ENCODE peak calls at places on chromosomes 6 and 20, in eight cellular contexts. One of them, this sample, is unnamed.

GRCh38 chr6:158361961-158362634 is 49.8 kb downstream of the TULP4 start:
- DNase-seq in stimulated activated naive B cell treated with anti-CD40 and anti-IgM and Interleukin-4, amounts not matched to agents 10 μg/mL and 1 μg/mL and 100 μg/mL, for 72 hours: no peak
- DNase-seq in HTR-8/SVneo: no peak
- DNase-seq in GM10248: no peak
- DNase-seq in head of caudate nucleus: no peak
- DNase-seq in left ventricle myocardium inferior: no peak
- DNase-seq in astrocyte of the spinal cord: peak; percentile 35
- DNase-seq in K562: no peak
- DNase-seq in this sample: no peak

GRCh38 chr20:46402236-46402886 is 4.1 kb downstream of the ELMO2 start:
- DNase-seq in astrocyte of the spinal cord: peak; percentile 8
- DNase-seq in stimulated activated naive B cell treated with anti-CD40 and anti-IgM and Interleukin-4, amounts not matched to agents 10 μg/mL and 1 μg/mL and 100 μg/mL, for 72 hours: no peak
- DNase-seq in left ventricle myocardium inferior: no peak
- DNase-seq in HTR-8/SVneo: no peak
- DNase-seq in K562: no peak
- DNase-seq in head of caudate nucleus: peak; percentile 68
- DNase-seq in GM10248: no peak
- DNase-seq in this sample: no peak

GRCh38 chr20:3380228-3381070 is 27.0 kb downstream of the DNAAF9 start:
- DNase-seq in left ventricle myocardium inferior: no peak
- DNase-seq in stimulated activated naive B cell treated with anti-CD40 and anti-IgM and Interleukin-4, amounts not matched to agents 10 μg/mL and 1 μg/mL and 100 μg/mL, for 72 hours: no peak
- DNase-seq in GM10248: no peak
- DNase-seq in K562: no peak
- DNase-seq in HTR-8/SVneo: no peak
- DNase-seq in astrocyte of the spinal cord: no peak
- DNase-seq in head of caudate nucleus: peak; percentile 25
- DNase-seq in this sample: no peak

GRCh38 chr20:18662279-18662678 is 74.4 kb downstream of the DTD1 start:
- DNase-seq in left ventricle myocardium inferior: no peak
- DNase-seq in GM10248: peak; percentile 31
- DNase-seq in HTR-8/SVneo: no peak
- DNase-seq in K562: no peak
- DNase-seq in astrocyte of the spinal cord: no peak
- DNase-seq in head of caudate nucleus: no peak
- DNase-seq in stimulated activated naive B cell treated with anti-CD40 and anti-IgM and Interleukin-4, amounts not matched to agents 10 μg/mL and 1 μg/mL and 100 μg/mL, for 72 hours: no peak
- DNase-seq in this sample: no peak

GRCh38 chr20:59328071-59328470 is 27.7 kb downstream of the EDN3 start:
- DNase-seq in head of caudate nucleus: no peak
- DNase-seq in astrocyte of the spinal cord: no peak
- DNase-seq in stimulated activated naive B cell treated with anti-CD40 and anti-IgM and Interleukin-4, amounts not matched to agents 10 μg/mL and 1 μg/mL and 100 μg/mL, for 72 hours: no peak
- DNase-seq in left ventricle myocardium inferior: no peak
- DNase-seq in GM10248: no peak
- DNase-seq in HTR-8/SVneo: no peak
- DNase-seq in K562: no peak
- DNase-seq in this sample: no peak

GRCh38 chr6:30101423-30101938 is 11.4 kb downstream of the TRIM31 start:
- DNase-seq in K562: no peak
- DNase-seq in left ventricle myocardium inferior: no peak
- DNase-seq in stimulated activated naive B cell treated with anti-CD40 and anti-IgM and Interleukin-4, amounts not matched to agents 10 μg/mL and 1 μg/mL and 100 μg/mL, for 72 hours: no peak
- DNase-seq in GM10248: peak; percentile 31
- DNase-seq in astrocyte of the spinal cord: no peak
- DNase-seq in HTR-8/SVneo: no peak
- DNase-seq in head of caudate nucleus: no peak
- DNase-seq in this sample: no peak

GRCh38 chr6:122838060-122838780 is 49.2 kb downstream of the SMPDL3A start:
- DNase-seq in astrocyte of the spinal cord: peak; percentile 25
- DNase-seq in GM10248: peak; percentile 10
- DNase-seq in HTR-8/SVneo: peak; percentile 12
- DNase-seq in stimulated activated naive B cell treated with anti-CD40 and anti-IgM and Interleukin-4, amounts not matched to agents 10 μg/mL and 1 μg/mL and 100 μg/mL, for 72 hours: no peak
- DNase-seq in K562: no peak
- DNase-seq in head of caudate nucleus: no peak
- DNase-seq in left ventricle myocardium inferior: no peak
- DNase-seq in this sample: no peak

GRCh38 chr6:38522322-38522721 is 117.4 kb downstream of the BTBD9 start:
- DNase-seq in left ventricle myocardium inferior: no peak
- DNase-seq in K562: no peak
- DNase-seq in astrocyte of the spinal cord: peak; percentile 70
- DNase-seq in stimulated activated naive B cell treated with anti-CD40 and anti-IgM and Interleukin-4, amounts not matched to agents 10 μg/mL and 1 μg/mL and 100 μg/mL, for 72 hours: no peak
- DNase-seq in head of caudate nucleus: peak; percentile 21
- DNase-seq in HTR-8/SVneo: no peak
- DNase-seq in GM10248: no peak
- DNase-seq in this sample: no peak

GRCh38 chr6:34657307-34657978 is 39.1 kb downstream of the ILRUN start:
- DNase-seq in K562: peak; percentile 78
- DNase-seq in HTR-8/SVneo: peak; percentile 70
- DNase-seq in left ventricle myocardium inferior: no peak
- DNase-seq in stimulated activated naive B cell treated with anti-CD40 and anti-IgM and Interleukin-4, amounts not matched to agents 10 μg/mL and 1 μg/mL and 100 μg/mL, for 72 hours: no peak
- DNase-seq in head of caudate nucleus: peak; percentile 30
- DNase-seq in GM10248: no peak
- DNase-seq in astrocyte of the spinal cord: peak; percentile 92
- DNase-seq in this sample: no peak

GRCh38 chr6:29531668-29532067 is 27.9 kb downstream of the UBD start:
- DNase-seq in stimulated activated naive B cell treated with anti-CD40 and anti-IgM and Interleukin-4, amounts not matched to agents 10 μg/mL and 1 μg/mL and 100 μg/mL, for 72 hours: no peak
- DNase-seq in head of caudate nucleus: no peak
- DNase-seq in GM10248: peak; percentile 56
- DNase-seq in left ventricle myocardium inferior: no peak
- DNase-seq in astrocyte of the spinal cord: no peak
- DNase-seq in K562: no peak
- DNase-seq in HTR-8/SVneo: peak; percentile 14
- DNase-seq in this sample: no peak

GRCh38 chr6:52293067-52293466 is 8.5 kb upstream of the MCM3 start:
- DNase-seq in GM10248: no peak
- DNase-seq in left ventricle myocardium inferior: no peak
- DNase-seq in head of caudate nucleus: no peak
- DNase-seq in K562: no peak
- DNase-seq in stimulated activated naive B cell treated with anti-CD40 and anti-IgM and Interleukin-4, amounts not matched to agents 10 μg/mL and 1 μg/mL and 100 μg/mL, for 72 hours: no peak
- DNase-seq in astrocyte of the spinal cord: no peak
- DNase-seq in HTR-8/SVneo: no peak
- DNase-seq in this sample: no peak

GRCh38 chr20:50916257-50916656 is 15.0 kb downstream of the ADNP start:
- DNase-seq in left ventricle myocardium inferior: no peak
- DNase-seq in head of caudate nucleus: no peak
- DNase-seq in HTR-8/SVneo: peak; percentile 67
- DNase-seq in K562: peak; percentile 50
- DNase-seq in GM10248: no peak
- DNase-seq in astrocyte of the spinal cord: no peak
- DNase-seq in stimulated activated naive B cell treated with anti-CD40 and anti-IgM and Interleukin-4, amounts not matched to agents 10 μg/mL and 1 μg/mL and 100 μg/mL, for 72 hours: no peak
- DNase-seq in this sample: no peak

GRCh38 chr20:37558779-37559178 is 31.1 kb upstream of the BLCAP start:
- DNase-seq in stimulated activated naive B cell treated with anti-CD40 and anti-IgM and Interleukin-4, amounts not matched to agents 10 μg/mL and 1 μg/mL and 100 μg/mL, for 72 hours: no peak
- DNase-seq in astrocyte of the spinal cord: no peak
- DNase-seq in left ventricle myocardium inferior: no peak
- DNase-seq in GM10248: no peak
- DNase-seq in K562: no peak
- DNase-seq in HTR-8/SVneo: no peak
- DNase-seq in head of caudate nucleus: no peak
- DNase-seq in this sample: no peak

GRCh38 chr20:33654680-33655161 is 7.4 kb upstream of the C20orf144 start:
- DNase-seq in stimulated activated naive B cell treated with anti-CD40 and anti-IgM and Interleukin-4, amounts not matched to agents 10 μg/mL and 1 μg/mL and 100 μg/mL, for 72 hours: no peak
- DNase-seq in head of caudate nucleus: no peak
- DNase-seq in GM10248: no peak
- DNase-seq in HTR-8/SVneo: no peak
- DNase-seq in K562: no peak
- DNase-seq in left ventricle myocardium inferior: peak; percentile 14
- DNase-seq in astrocyte of the spinal cord: no peak
- DNase-seq in this sample: no peak

GRCh38 chr6:127343753-127344659 is 597 bp upstream of the ECHDC1 start:
- DNase-seq in GM10248: no peak
- DNase-seq in K562: peak; percentile 49
- DNase-seq in astrocyte of the spinal cord: peak; percentile 55
- DNase-seq in head of caudate nucleus: no peak
- DNase-seq in HTR-8/SVneo: peak; percentile 9
- DNase-seq in stimulated activated naive B cell treated with anti-CD40 and anti-IgM and Interleukin-4, amounts not matched to agents 10 μg/mL and 1 μg/mL and 100 μg/mL, for 72 hours: no peak
- DNase-seq in left ventricle myocardium inferior: no peak
- DNase-seq in this sample: no peak

GRCh38 chr6:5905431-5906339 is 101.0 kb downstream of the NRN1 start:
- DNase-seq in astrocyte of the spinal cord: peak; percentile 87
- DNase-seq in GM10248: no peak
- DNase-seq in left ventricle myocardium inferior: peak; percentile 80
- DNase-seq in HTR-8/SVneo: no peak
- DNase-seq in K562: no peak
- DNase-seq in stimulated activated naive B cell treated with anti-CD40 and anti-IgM and Interleukin-4, amounts not matched to agents 10 μg/mL and 1 μg/mL and 100 μg/mL, for 72 hours: no peak
- DNase-seq in head of caudate nucleus: peak; percentile 31
- DNase-seq in this sample: peak; percentile 39

GRCh38 chr20:48571945-48572589 is 255.7 kb downstream of the PREX1 start:
- DNase-seq in left ventricle myocardium inferior: no peak
- DNase-seq in GM10248: no peak
- DNase-seq in astrocyte of the spinal cord: no peak
- DNase-seq in head of caudate nucleus: no peak
- DNase-seq in K562: no peak
- DNase-seq in HTR-8/SVneo: no peak
- DNase-seq in stimulated activated naive B cell treated with anti-CD40 and anti-IgM and Interleukin-4, amounts not matched to agents 10 μg/mL and 1 μg/mL and 100 μg/mL, for 72 hours: no peak
- DNase-seq in this sample: no peak

GRCh38 chr6:52964318-52964717 is 30.8 kb downstream of the GSTA4 start:
- DNase-seq in GM10248: no peak
- DNase-seq in HTR-8/SVneo: no peak
- DNase-seq in astrocyte of the spinal cord: no peak
- DNase-seq in left ventricle myocardium inferior: no peak
- DNase-seq in head of caudate nucleus: no peak
- DNase-seq in stimulated activated naive B cell treated with anti-CD40 and anti-IgM and Interleukin-4, amounts not matched to agents 10 μg/mL and 1 μg/mL and 100 μg/mL, for 72 hours: no peak
- DNase-seq in K562: no peak
- DNase-seq in this sample: no peak

GRCh38 chr6:92647630-92648029 is 771.7 kb downstream of the EPHA7 start:
- DNase-seq in left ventricle myocardium inferior: no peak
- DNase-seq in head of caudate nucleus: no peak
- DNase-seq in K562: no peak
- DNase-seq in astrocyte of the spinal cord: no peak
- DNase-seq in HTR-8/SVneo: no peak
- DNase-seq in stimulated activated naive B cell treated with anti-CD40 and anti-IgM and Interleukin-4, amounts not matched to agents 10 μg/mL and 1 μg/mL and 100 μg/mL, for 72 hours: no peak
- DNase-seq in GM10248: no peak
- DNase-seq in this sample: peak; percentile 26

GRCh38 chr6:138987643-138988468 is at the start of gene REPS1:
- DNase-seq in left ventricle myocardium inferior: peak; percentile 91
- DNase-seq in GM10248: peak; percentile 96
- DNase-seq in astrocyte of the spinal cord: peak; percentile 89
- DNase-seq in head of caudate nucleus: peak; percentile 91
- DNase-seq in K562: peak; percentile 94
- DNase-seq in HTR-8/SVneo: peak; percentile 93
- DNase-seq in stimulated activated naive B cell treated with anti-CD40 and anti-IgM and Interleukin-4, amounts not matched to agents 10 μg/mL and 1 μg/mL and 100 μg/mL, for 72 hours: peak; percentile 91
- DNase-seq in this sample: peak; percentile 93

GRCh38 chr20:38843346-38843745 is 37.8 kb downstream of the PPP1R16B start:
- DNase-seq in head of caudate nucleus: no peak
- DNase-seq in astrocyte of the spinal cord: no peak
- DNase-seq in K562: no peak
- DNase-seq in left ventricle myocardium inferior: no peak
- DNase-seq in stimulated activated naive B cell treated with anti-CD40 and anti-IgM and Interleukin-4, amounts not matched to agents 10 μg/mL and 1 μg/mL and 100 μg/mL, for 72 hours: peak; percentile 25
- DNase-seq in GM10248: no peak
- DNase-seq in HTR-8/SVneo: no peak
- DNase-seq in this sample: no peak

GRCh38 chr6:143252961-143253360 is 192.3 kb downstream of the AIG1 start:
- DNase-seq in GM10248: no peak
- DNase-seq in head of caudate nucleus: no peak
- DNase-seq in left ventricle myocardium inferior: no peak
- DNase-seq in stimulated activated naive B cell treated with anti-CD40 and anti-IgM and Interleukin-4, amounts not matched to agents 10 μg/mL and 1 μg/mL and 100 μg/mL, for 72 hours: no peak
- DNase-seq in K562: no peak
- DNase-seq in HTR-8/SVneo: no peak
- DNase-seq in astrocyte of the spinal cord: no peak
- DNase-seq in this sample: no peak

GRCh38 chr6:20447157-20447556 is 45.5 kb downstream of the E2F3 start:
- DNase-seq in head of caudate nucleus: no peak
- DNase-seq in astrocyte of the spinal cord: no peak
- DNase-seq in K562: no peak
- DNase-seq in stimulated activated naive B cell treated with anti-CD40 and anti-IgM and Interleukin-4, amounts not matched to agents 10 μg/mL and 1 μg/mL and 100 μg/mL, for 72 hours: no peak
- DNase-seq in left ventricle myocardium inferior: no peak
- DNase-seq in HTR-8/SVneo: no peak
- DNase-seq in GM10248: no peak
- DNase-seq in this sample: no peak

GRCh38 chr6:165963750-165964149 is 203.9 kb downstream of the TBXT start:
- DNase-seq in GM10248: no peak
- DNase-seq in astrocyte of the spinal cord: no peak
- DNase-seq in HTR-8/SVneo: no peak
- DNase-seq in left ventricle myocardium inferior: no peak
- DNase-seq in head of caudate nucleus: no peak
- DNase-seq in K562: no peak
- DNase-seq in stimulated activated naive B cell treated with anti-CD40 and anti-IgM and Interleukin-4, amounts not matched to agents 10 μg/mL and 1 μg/mL and 100 μg/mL, for 72 hours: no peak
- DNase-seq in this sample: no peak

GRCh38 chr6:147586044-147586443 is 77.6 kb downstream of the SAMD5 start:
- DNase-seq in head of caudate nucleus: no peak
- DNase-seq in K562: no peak
- DNase-seq in left ventricle myocardium inferior: no peak
- DNase-seq in GM10248: no peak
- DNase-seq in HTR-8/SVneo: no peak
- DNase-seq in astrocyte of the spinal cord: peak; percentile 16
- DNase-seq in stimulated activated naive B cell treated with anti-CD40 and anti-IgM and Interleukin-4, amounts not matched to agents 10 μg/mL and 1 μg/mL and 100 μg/mL, for 72 hours: no peak
- DNase-seq in this sample: no peak

GRCh38 chr20:34536798-34537394 is 20.7 kb downstream of the DYNLRB1 start:
- DNase-seq in head of caudate nucleus: peak; percentile 66
- DNase-seq in astrocyte of the spinal cord: no peak
- DNase-seq in K562: peak; percentile 64
- DNase-seq in left ventricle myocardium inferior: peak; percentile 72
- DNase-seq in HTR-8/SVneo: no peak
- DNase-seq in GM10248: no peak
- DNase-seq in stimulated activated naive B cell treated with anti-CD40 and anti-IgM and Interleukin-4, amounts not matched to agents 10 μg/mL and 1 μg/mL and 100 μg/mL, for 72 hours: no peak
- DNase-seq in this sample: peak; percentile 81

GRCh38 chr6:138957903-138958302 is 30.1 kb downstream of the REPS1 start:
- DNase-seq in GM10248: no peak
- DNase-seq in stimulated activated naive B cell treated with anti-CD40 and anti-IgM and Interleukin-4, amounts not matched to agents 10 μg/mL and 1 μg/mL and 100 μg/mL, for 72 hours: no peak
- DNase-seq in K562: no peak
- DNase-seq in left ventricle myocardium inferior: no peak
- DNase-seq in astrocyte of the spinal cord: no peak
- DNase-seq in head of caudate nucleus: no peak
- DNase-seq in HTR-8/SVneo: no peak
- DNase-seq in this sample: no peak

GRCh38 chr6:148179786-148180185 is 162.9 kb upstream of the SASH1 start:
- DNase-seq in astrocyte of the spinal cord: peak; percentile 46
- DNase-seq in stimulated activated naive B cell treated with anti-CD40 and anti-IgM and Interleukin-4, amounts not matched to agents 10 μg/mL and 1 μg/mL and 100 μg/mL, for 72 hours: no peak
- DNase-seq in head of caudate nucleus: peak; percentile 29
- DNase-seq in HTR-8/SVneo: peak; percentile 9
- DNase-seq in K562: peak; percentile 44
- DNase-seq in GM10248: peak; percentile 19
- DNase-seq in left ventricle myocardium inferior: no peak
- DNase-seq in this sample: no peak

GRCh38 chr20:17708675-17709360 is 9.1 kb downstream of the BANF2 start:
- DNase-seq in HTR-8/SVneo: no peak
- DNase-seq in stimulated activated naive B cell treated with anti-CD40 and anti-IgM and Interleukin-4, amounts not matched to agents 10 μg/mL and 1 μg/mL and 100 μg/mL, for 72 hours: no peak
- DNase-seq in left ventricle myocardium inferior: no peak
- DNase-seq in K562: no peak
- DNase-seq in astrocyte of the spinal cord: no peak
- DNase-seq in GM10248: no peak
- DNase-seq in head of caudate nucleus: no peak
- DNase-seq in this sample: no peak

GRCh38 chr6:97524846-97525245 is 241.8 kb upstream of the MMS22L start:
- DNase-seq in GM10248: no peak
- DNase-seq in HTR-8/SVneo: no peak
- DNase-seq in left ventricle myocardium inferior: no peak
- DNase-seq in K562: no peak
- DNase-seq in stimulated activated naive B cell treated with anti-CD40 and anti-IgM and Interleukin-4, amounts not matched to agents 10 μg/mL and 1 μg/mL and 100 μg/mL, for 72 hours: no peak
- DNase-seq in astrocyte of the spinal cord: peak; percentile 1
- DNase-seq in head of caudate nucleus: peak; percentile 33
- DNase-seq in this sample: no peak

GRCh38 chr6:125888989-125889656 is 67.4 kb upstream of the HINT3 start:
- DNase-seq in left ventricle myocardium inferior: no peak
- DNase-seq in GM10248: peak; percentile 15
- DNase-seq in K562: peak; percentile 76
- DNase-seq in HTR-8/SVneo: no peak
- DNase-seq in astrocyte of the spinal cord: peak; percentile 13
- DNase-seq in stimulated activated naive B cell treated with anti-CD40 and anti-IgM and Interleukin-4, amounts not matched to agents 10 μg/mL and 1 μg/mL and 100 μg/mL, for 72 hours: no peak
- DNase-seq in head of caudate nucleus: no peak
- DNase-seq in this sample: no peak

GRCh38 chr6:14673201-14673600 is 555.6 kb downstream of the CD83 start:
- DNase-seq in HTR-8/SVneo: peak; percentile 42
- DNase-seq in astrocyte of the spinal cord: no peak
- DNase-seq in K562: no peak
- DNase-seq in stimulated activated naive B cell treated with anti-CD40 and anti-IgM and Interleukin-4, amounts not matched to agents 10 μg/mL and 1 μg/mL and 100 μg/mL, for 72 hours: no peak
- DNase-seq in left ventricle myocardium inferior: no peak
- DNase-seq in GM10248: no peak
- DNase-seq in head of caudate nucleus: no peak
- DNase-seq in this sample: no peak

GRCh38 chr6:26571592-26572296 is 25.0 kb upstream of the ABT1 start:
- DNase-seq in GM10248: no peak
- DNase-seq in astrocyte of the spinal cord: peak; percentile 89
- DNase-seq in left ventricle myocardium inferior: peak; percentile 44
- DNase-seq in HTR-8/SVneo: peak; percentile 62
- DNase-seq in K562: peak; percentile 97
- DNase-seq in head of caudate nucleus: peak; percentile 64
- DNase-seq in stimulated activated naive B cell treated with anti-CD40 and anti-IgM and Interleukin-4, amounts not matched to agents 10 μg/mL and 1 μg/mL and 100 μg/mL, for 72 hours: no peak
- DNase-seq in this sample: no peak

GRCh38 chr6:107731422-107732319 is 92.4 kb downstream of the SCML4 start:
- DNase-seq in GM10248: no peak
- DNase-seq in K562: no peak
- DNase-seq in stimulated activated naive B cell treated with anti-CD40 and anti-IgM and Interleukin-4, amounts not matched to agents 10 μg/mL and 1 μg/mL and 100 μg/mL, for 72 hours: no peak
- DNase-seq in astrocyte of the spinal cord: no peak
- DNase-seq in left ventricle myocardium inferior: no peak
- DNase-seq in HTR-8/SVneo: no peak
- DNase-seq in head of caudate nucleus: no peak
- DNase-seq in this sample: peak; percentile 32